ENCODE peak calls at places on chromosomes 11 and 22, in seven cellular contexts. J is dorsolateral prefrontal cortex, Y is pancreas, P is coronary artery, W is lung, S is body of pancreas, M is cardiac fibroblast. H is an unnamed sample.

GRCh38 chr11:109229682-109230081 is 192.3 kb upstream of the C11orf87 start:
- DNase-seq in J (no peak), Y (no peak), P (no peak), W (no peak), S (no peak), M (no peak), H (no peak)

GRCh38 chr22:36153756-36154155 is 6.8 kb downstream of the APOL3 start:
- DNase-seq in J (no peak), Y (no peak), P (no peak), W (no peak), S (no peak), M (no peak), H (no peak)

GRCh38 chr11:113168804-113169342 is 145.5 kb upstream of the TTC12 start:
- DNase-seq in J (no peak), Y (no peak), P (no peak), W (no peak), S (no peak), M (no peak), H (no peak)

GRCh38 chr22:49583341-49583740 is 244.3 kb downstream of the BRD1 start:
- DNase-seq in J (no peak), Y (no peak), P (no peak), W (no peak), S (no peak), M (no peak), H (no peak)

GRCh38 chr22:39109361-39109760 is 12.3 kb downstream of the APOBEC3H start:
- DNase-seq in J (no peak), Y (no peak), P (no peak), W (no peak), S (no peak), M (no peak), H (no peak)

GRCh38 chr11:14973621-14974020 is 1.5 kb upstream of the CALCA start:
- DNase-seq in J (peak; percentile 47), Y (no peak), P (no peak), W (no peak), S (peak; percentile 22), M (peak; percentile 11), H (no peak)

GRCh38 chr11:82315093-82315492 is 418.6 kb downstream of the FAM181B start:
- DNase-seq in J (no peak), Y (peak; percentile 36), P (no peak), W (no peak), S (peak; percentile 35), M (no peak), H (no peak)

GRCh38 chr11:78373689-78374088 is 43.9 kb downstream of the GAB2 start:
- DNase-seq in J (no peak), Y (no peak), P (no peak), W (no peak), S (no peak), M (no peak), H (no peak)

GRCh38 chr11:26828291-26828690 is 106.4 kb upstream of the SLC5A12 start:
- DNase-seq in J (no peak), Y (no peak), P (no peak), W (no peak), S (no peak), M (peak; percentile 14), H (peak; percentile 19)

GRCh38 chr11:109940816-109941215 is 152.4 kb upstream of the ZC3H12C start:
- DNase-seq in J (no peak), Y (no peak), P (no peak), W (no peak), S (no peak), M (peak; percentile 55), H (peak; percentile 80)

GRCh38 chr22:17627961-17628303 is 617 bp downstream of the ATP6V1E1 start:
- DNase-seq in J (no peak), Y (no peak), P (no peak), W (no peak), S (no peak), M (no peak), H (no peak)

GRCh38 chr11:83523676-83524075 is 237.5 kb upstream of the CCDC90B start:
- DNase-seq in J (no peak), Y (peak; percentile 19), P (no peak), W (no peak), S (no peak), M (no peak), H (no peak)

GRCh38 chr11:77236901-77237300 is 64.6 kb downstream of the GDPD4 start:
- DNase-seq in J (no peak), Y (no peak), P (no peak), W (no peak), S (no peak), M (no peak), H (peak; percentile 38)

GRCh38 chr22:23763579-23764331 is 965 bp downstream of the C22orf15 start:
- DNase-seq in J (peak; percentile 64), Y (no peak), P (peak; percentile 71), W (no peak), S (no peak), M (no peak), H (no peak)

GRCh38 chr22:40498454-40499186 is 128.2 kb downstream of the SGSM3 start:
- DNase-seq in J (no peak), Y (no peak), P (no peak), W (no peak), S (no peak), M (peak; percentile 54), H (peak; percentile 90)

GRCh38 chr11:132632641-132633124 is 899.6 kb downstream of the OPCML start:
- DNase-seq in J (peak; percentile 55), Y (no peak), P (no peak), W (no peak), S (no peak), M (peak; percentile 93), H (peak; percentile 80)

GRCh38 chr11:11538277-11538960 is 83.4 kb downstream of the GALNT18 start:
- DNase-seq in J (no peak), Y (peak; percentile 37), P (no peak), W (no peak), S (peak; percentile 16), M (no peak), H (peak; percentile 1)

GRCh38 chr11:26976389-26976788 is 17.5 kb upstream of the FIBIN start:
- DNase-seq in J (no peak), Y (no peak), P (no peak), W (no peak), S (no peak), M (no peak), H (peak; percentile 85)

GRCh38 chr11:8963569-8964323 is 496 bp downstream of the TMEM9B start:
- DNase-seq in J (peak; percentile 87), Y (peak; percentile 89), P (peak; percentile 92), W (peak; percentile 87), S (peak; percentile 89), M (peak; percentile 71), H (no peak)

GRCh38 chr11:46711288-46711687 is 7.7 kb upstream of the F2 start:
- DNase-seq in J (no peak), Y (no peak), P (no peak), W (no peak), S (no peak), M (peak; percentile 29), H (peak; percentile 41)

GRCh38 chr11:115330693-115331482 is 173.3 kb downstream of the CADM1 start:
- DNase-seq in J (no peak), Y (no peak), P (no peak), W (no peak), S (no peak), M (no peak), H (no peak)

GRCh38 chr11:103898577-103899336 is 137.7 kb upstream of the DDI1 start:
- DNase-seq in J (no peak), Y (no peak), P (no peak), W (no peak), S (no peak), M (no peak), H (no peak)
- H3K4me3 ChIP-seq in J (no peak overlapping the region), Y (no peak overlapping the region), P (no peak overlapping the region), W (no peak overlapping the region), S (no peak overlapping the region), M (no peak overlapping the region), H (no peak overlapping the region)

DNA sequence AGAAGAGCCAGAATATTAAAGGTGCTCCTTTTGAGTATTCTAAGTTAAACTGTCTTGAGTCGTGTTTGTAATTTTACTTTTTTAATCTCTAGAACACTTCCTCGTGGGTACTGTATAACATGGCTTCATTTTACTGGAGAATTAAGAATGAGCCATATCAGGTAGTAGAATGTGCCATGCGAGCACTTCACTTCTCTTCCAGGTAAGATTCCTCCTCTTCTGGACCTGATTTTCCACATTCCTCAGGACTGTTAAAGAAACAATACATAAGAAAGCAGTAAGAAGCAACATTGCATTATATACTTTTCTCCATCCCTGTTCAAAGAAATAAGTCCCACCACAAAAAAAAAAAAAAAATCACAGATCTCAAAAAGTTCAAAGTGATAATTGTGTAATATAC is 37.9 kb downstream of the TTC17 start:
- DNase-seq in J (no peak), Y (no peak), P (no peak), W (no peak), S (no peak), M (no peak), H (no peak)
- TF ChIP-seq CTCF in J (no peak), Y (no peak), P (no peak), W (no peak), S (no peak), M (no peak), H (no peak)

GRCh38 chr22:28819253-28820096 is 19.1 kb upstream of the XBP1 start:
- DNase-seq in J (no peak), Y (peak; percentile 80), P (no peak), W (no peak), S (peak; percentile 89), M (no peak), H (no peak)

GRCh38 chr22:28820885-28821284 is 20.5 kb upstream of the XBP1 start:
- DNase-seq in J (no peak), Y (no peak), P (no peak), W (no peak), S (no peak), M (no peak), H (no peak)

GRCh38 chr22:28826921-28827320 is 26.6 kb upstream of the XBP1 start:
- DNase-seq in J (no peak), Y (no peak), P (no peak), W (no peak), S (no peak), M (no peak), H (no peak)

GRCh38 chr22:28821452-28821851 is 21.1 kb upstream of the XBP1 start:
- DNase-seq in J (no peak), Y (no peak), P (no peak), W (no peak), S (no peak), M (no peak), H (no peak)

GRCh38 chr22:28822930-28823481 is 22.6 kb upstream of the XBP1 start:
- DNase-seq in J (no peak), Y (peak; percentile 61), P (no peak), W (no peak), S (peak; percentile 57), M (no peak), H (no peak)
- H3K4me3 ChIP-seq in J (no peak overlapping the region), Y (no peak overlapping the region), P (no peak overlapping the region), W (no peak overlapping the region), S (no peak overlapping the region), M (no peak overlapping the region), H (no peak overlapping the region)

GRCh38 chr22:26673485-26673884 is 16.1 kb downstream of the MIAT start:
- DNase-seq in J (no peak), Y (no peak), P (no peak), W (no peak), S (no peak), M (no peak), H (peak; percentile 13)

GRCh38 chr22:26675687-26676273 is 18.4 kb downstream of the MIAT start:
- DNase-seq in J (no peak), Y (no peak), P (no peak), W (no peak), S (no peak), M (no peak), H (no peak)

GRCh38 chr22:26672590-26673468 is 15.4 kb downstream of the MIAT start:
- DNase-seq in J (peak; percentile 90), Y (peak; percentile 90), P (peak; percentile 95), W (peak; percentile 93), S (peak; percentile 88), M (peak; percentile 96), H (peak; percentile 95)

GRCh38 chr22:26672060-26672471 is 14.7 kb downstream of the MIAT start:
- DNase-seq in J (no peak), Y (no peak), P (peak; percentile 82), W (no peak), S (no peak), M (no peak), H (no peak)

GRCh38 chr22:26674211-26675190 is 17.1 kb downstream of the MIAT start:
- DNase-seq in J (no peak), Y (no peak), P (no peak), W (no peak), S (no peak), M (no peak), H (no peak)
- TF ChIP-seq CTCF in J (no peak), Y (no peak), P (no peak), W (no peak), S (no peak), M (no peak), H (no peak)